ENCODE peak calls at places on chromosomes 12 and 14, in five cellular contexts. O is HEK293T; N is stimulated activated CD8-positive, alpha-beta memory T cell treated with anti-CD3 and anti-CD28 coated beads, Interleukin-7, amount 100 ng/mL, for 48 hours; C is retina; E is right lobe of liver. I is an unnamed sample.

GRCh38 chr12:19970116-19970515 is 398.2 kb upstream of the PDE3A start:
- DNase-seq in C (no peak), O (no peak), E (no peak), N (no peak), I (no peak)

GRCh38 chr14:76778546-76779215 is 17.4 kb downstream of the VASH1 start:
- DNase-seq in O (no peak), E (no peak), C (no peak), N (no peak), I (no peak)

GRCh38 chr12:31037028-31037427 is 36.6 kb upstream of the DDX11 start:
- DNase-seq in C (no peak), O (no peak), E (no peak), N (no peak), I (no peak)

GRCh38 chr12:52907092-52907810 is 2.4 kb upstream of the KRT8 start:
- DNase-seq in C (no peak), E (peak; percentile 71), O (no peak), N (no peak), I (no peak)

GRCh38 chr12:44372259-44372658 is 503.9 kb downstream of the NELL2 start:
- DNase-seq in O (no peak), N (no peak), C (no peak), E (no peak), I (no peak)

GRCh38 chr14:85686908-85687307 is 157.0 kb downstream of the FLRT2 start:
- DNase-seq in C (no peak), N (no peak), E (no peak), O (no peak), I (no peak)

GRCh38 chr12:1611775-1612174 is 17.3 kb upstream of the WNT5B start:
- DNase-seq in N (no peak), E (no peak), O (no peak), C (no peak), I (no peak)

GRCh38 chr12:25276199-25276937 is 25.6 kb upstream of the KRAS start:
- DNase-seq in O (peak; percentile 33), C (no peak), N (peak; percentile 72), E (peak; percentile 46), I (no peak)

GRCh38 chr14:32384464-32384863 is 55.4 kb downstream of the AKAP6 start:
- DNase-seq in O (no peak), N (no peak), C (no peak), E (no peak), I (no peak)

GRCh38 chr12:1644523-1645438 is 15.8 kb downstream of the WNT5B start:
- DNase-seq in O (no peak), N (no peak), C (peak; percentile 54), E (peak; percentile 55), I (peak; percentile 87)

GRCh38 chr12:4997939-4998338 is 45.7 kb upstream of the KCNA5 start:
- DNase-seq in N (no peak), O (no peak), C (no peak), E (no peak), I (peak; percentile 84)

GRCh38 chr12:70364695-70365397 is 1.2 kb upstream of the KCNMB4 start:
- DNase-seq in E (no peak), N (no peak), C (no peak), O (peak; percentile 7), I (no peak)

GRCh38 chr12:68481181-68481941 is 129.3 kb upstream of the RAP1B start:
- DNase-seq in O (no peak), N (no peak), C (no peak), E (no peak), I (no peak)

GRCh38 chr12:19893514-19893913 is 454.2 kb downstream of the AEBP2 start:
- DNase-seq in N (no peak), O (no peak), C (no peak), E (no peak), I (no peak)

GRCh38 chr12:128543971-128544370 is 277.0 kb downstream of the TMEM132C start:
- DNase-seq in C (no peak), N (no peak), O (no peak), E (no peak), I (no peak)

GRCh38 chr14:87748558-87748957 is 244.4 kb downstream of the GALC start:
- DNase-seq in E (no peak), C (no peak), N (no peak), O (no peak), I (no peak)